ENCODE peak calls at places on chromosome 1, in ten cellular contexts. One of them, this sample, is unnamed.

GRCh38 chr1:211829343-211830054 is 1.1 kb downstream of the LPGAT1 start:
- DNase-seq in substantia nigra: peak
- DNase-seq in esophagus squamous epithelium: no peak
- DNase-seq in fibroblast of pulmonary artery: peak
- DNase-seq in activated CD8-positive, alpha-beta memory T cell treated with anti-CD3 and anti-CD28 coated beads for 1 hour: no peak
- DNase-seq in NCI-H1092: no peak
- DNase-seq in lower lobe of right lung: no peak
- DNase-seq in colonic mucosa: peak
- DNase-seq in activated naive CD4-positive, alpha-beta T cell treated with anti-CD3 and anti-CD28 coated beads, Interleukin-2, amount 10 ng/mL, durations not matched to agents 7 days and 5 days: no peak
- DNase-seq in uterus: peak
- DNase-seq in this sample: peak

GRCh38 chr1:5477716-5478115 is 514.5 kb downstream of the NPHP4 start:
- DNase-seq in substantia nigra: peak
- DNase-seq in uterus: no peak
- DNase-seq in esophagus squamous epithelium: no peak
- DNase-seq in colonic mucosa: no peak
- DNase-seq in lower lobe of right lung: no peak
- DNase-seq in NCI-H1092: no peak
- DNase-seq in activated naive CD4-positive, alpha-beta T cell treated with anti-CD3 and anti-CD28 coated beads, Interleukin-2, amount 10 ng/mL, durations not matched to agents 7 days and 5 days: no peak
- DNase-seq in activated CD8-positive, alpha-beta memory T cell treated with anti-CD3 and anti-CD28 coated beads for 1 hour: no peak
- DNase-seq in fibroblast of pulmonary artery: no peak
- DNase-seq in this sample: peak

GRCh38 chr1:8004803-8005573 is 21.1 kb downstream of the ERRFI1 start:
- DNase-seq in activated naive CD4-positive, alpha-beta T cell treated with anti-CD3 and anti-CD28 coated beads, Interleukin-2, amount 10 ng/mL, durations not matched to agents 7 days and 5 days: no peak
- DNase-seq in activated CD8-positive, alpha-beta memory T cell treated with anti-CD3 and anti-CD28 coated beads for 1 hour: no peak
- DNase-seq in NCI-H1092: no peak
- DNase-seq in esophagus squamous epithelium: peak
- DNase-seq in colonic mucosa: peak
- DNase-seq in uterus: peak
- DNase-seq in substantia nigra: peak
- DNase-seq in lower lobe of right lung: peak
- DNase-seq in fibroblast of pulmonary artery: peak
- DNase-seq in this sample: no peak

GRCh38 chr1:154295408-154296235 is 23.2 kb downstream of the HAX1 start:
- DNase-seq in uterus: no peak
- DNase-seq in activated naive CD4-positive, alpha-beta T cell treated with anti-CD3 and anti-CD28 coated beads, Interleukin-2, amount 10 ng/mL, durations not matched to agents 7 days and 5 days: no peak
- DNase-seq in lower lobe of right lung: no peak
- DNase-seq in colonic mucosa: no peak
- DNase-seq in substantia nigra: no peak
- DNase-seq in activated CD8-positive, alpha-beta memory T cell treated with anti-CD3 and anti-CD28 coated beads for 1 hour: no peak
- DNase-seq in NCI-H1092: no peak
- DNase-seq in fibroblast of pulmonary artery: no peak
- DNase-seq in esophagus squamous epithelium: no peak
- DNase-seq in this sample: no peak

GRCh38 chr1:23728997-23729390 is 14.3 kb upstream of the ELOA start:
- DNase-seq in activated naive CD4-positive, alpha-beta T cell treated with anti-CD3 and anti-CD28 coated beads, Interleukin-2, amount 10 ng/mL, durations not matched to agents 7 days and 5 days: no peak
- DNase-seq in esophagus squamous epithelium: no peak
- DNase-seq in NCI-H1092: no peak
- DNase-seq in fibroblast of pulmonary artery: no peak
- DNase-seq in activated CD8-positive, alpha-beta memory T cell treated with anti-CD3 and anti-CD28 coated beads for 1 hour: no peak
- DNase-seq in lower lobe of right lung: no peak
- DNase-seq in uterus: no peak
- DNase-seq in substantia nigra: no peak
- DNase-seq in colonic mucosa: no peak
- DNase-seq in this sample: peak

GRCh38 chr1:209162651-209163050 is 420.9 kb upstream of the CAMK1G start:
- DNase-seq in activated naive CD4-positive, alpha-beta T cell treated with anti-CD3 and anti-CD28 coated beads, Interleukin-2, amount 10 ng/mL, durations not matched to agents 7 days and 5 days: no peak
- DNase-seq in activated CD8-positive, alpha-beta memory T cell treated with anti-CD3 and anti-CD28 coated beads for 1 hour: no peak
- DNase-seq in NCI-H1092: no peak
- DNase-seq in substantia nigra: no peak
- DNase-seq in colonic mucosa: no peak
- DNase-seq in esophagus squamous epithelium: no peak
- DNase-seq in uterus: no peak
- DNase-seq in fibroblast of pulmonary artery: no peak
- DNase-seq in lower lobe of right lung: no peak
- DNase-seq in this sample: no peak

GRCh38 chr1:115539061-115539460 is 102.7 kb upstream of the VANGL1 start:
- DNase-seq in lower lobe of right lung: no peak
- DNase-seq in esophagus squamous epithelium: no peak
- DNase-seq in substantia nigra: no peak
- DNase-seq in activated CD8-positive, alpha-beta memory T cell treated with anti-CD3 and anti-CD28 coated beads for 1 hour: no peak
- DNase-seq in NCI-H1092: no peak
- DNase-seq in uterus: peak
- DNase-seq in activated naive CD4-positive, alpha-beta T cell treated with anti-CD3 and anti-CD28 coated beads, Interleukin-2, amount 10 ng/mL, durations not matched to agents 7 days and 5 days: no peak
- DNase-seq in fibroblast of pulmonary artery: peak
- DNase-seq in colonic mucosa: no peak
- DNase-seq in this sample: no peak

GRCh38 chr1:150235436-150235851 is 468 bp downstream of the ANP32E start:
- DNase-seq in NCI-H1092: no peak
- DNase-seq in lower lobe of right lung: no peak
- DNase-seq in esophagus squamous epithelium: no peak
- DNase-seq in fibroblast of pulmonary artery: no peak
- DNase-seq in colonic mucosa: no peak
- DNase-seq in uterus: peak
- DNase-seq in activated naive CD4-positive, alpha-beta T cell treated with anti-CD3 and anti-CD28 coated beads, Interleukin-2, amount 10 ng/mL, durations not matched to agents 7 days and 5 days: no peak
- DNase-seq in substantia nigra: no peak
- DNase-seq in activated CD8-positive, alpha-beta memory T cell treated with anti-CD3 and anti-CD28 coated beads for 1 hour: no peak
- DNase-seq in this sample: no peak

GRCh38 chr1:223401873-223402789 is 8.9 kb downstream of the CCDC185 start:
- DNase-seq in NCI-H1092: no peak
- DNase-seq in substantia nigra: no peak
- DNase-seq in uterus: no peak
- DNase-seq in fibroblast of pulmonary artery: peak
- DNase-seq in colonic mucosa: no peak
- DNase-seq in lower lobe of right lung: no peak
- DNase-seq in activated CD8-positive, alpha-beta memory T cell treated with anti-CD3 and anti-CD28 coated beads for 1 hour: no peak
- DNase-seq in esophagus squamous epithelium: no peak
- DNase-seq in activated naive CD4-positive, alpha-beta T cell treated with anti-CD3 and anti-CD28 coated beads, Interleukin-2, amount 10 ng/mL, durations not matched to agents 7 days and 5 days: no peak
- DNase-seq in this sample: no peak

GRCh38 chr1:24098907-24099637 is 12.9 kb downstream of the MYOM3 start:
- DNase-seq in esophagus squamous epithelium: no peak
- DNase-seq in fibroblast of pulmonary artery: no peak
- DNase-seq in uterus: no peak
- DNase-seq in activated CD8-positive, alpha-beta memory T cell treated with anti-CD3 and anti-CD28 coated beads for 1 hour: no peak
- DNase-seq in colonic mucosa: no peak
- DNase-seq in lower lobe of right lung: peak
- DNase-seq in NCI-H1092: no peak
- DNase-seq in activated naive CD4-positive, alpha-beta T cell treated with anti-CD3 and anti-CD28 coated beads, Interleukin-2, amount 10 ng/mL, durations not matched to agents 7 days and 5 days: no peak
- DNase-seq in substantia nigra: no peak
- DNase-seq in this sample: no peak

GRCh38 chr1:20555025-20555757 is 2.8 kb downstream of the FAM43B start:
- DNase-seq in esophagus squamous epithelium: no peak
- DNase-seq in activated CD8-positive, alpha-beta memory T cell treated with anti-CD3 and anti-CD28 coated beads for 1 hour: no peak
- DNase-seq in lower lobe of right lung: no peak
- DNase-seq in NCI-H1092: no peak
- DNase-seq in substantia nigra: peak
- DNase-seq in uterus: no peak
- DNase-seq in activated naive CD4-positive, alpha-beta T cell treated with anti-CD3 and anti-CD28 coated beads, Interleukin-2, amount 10 ng/mL, durations not matched to agents 7 days and 5 days: no peak
- DNase-seq in colonic mucosa: no peak
- DNase-seq in fibroblast of pulmonary artery: peak
- DNase-seq in this sample: peak

This sample was measured in spleen.